ENCODE peak calls at places on chromosomes 5 and 9, in six cellular contexts. F is neural progenitor cell, I is PC-3, C is GM23338, Z is OCI-LY7, R is GM23248. T is an unnamed sample.

GRCh38 chr5:122870219-122870856 is 24.9 kb downstream of the SNX24 start:
- DNase-seq in F (no peak), I (no peak), C (no peak), Z (no peak), R (peak), T (no peak)

GRCh38 chr5:176542596-176543427 is 5.6 kb upstream of the RNF44 start:
- DNase-seq in F (peak), I (peak), C (peak), Z (peak), R (peak), T (peak)

GRCh38 chr9:102499468-102499867 is 495.7 kb upstream of the CYLC2 start:
- DNase-seq in F (no peak), I (no peak), C (no peak), Z (no peak), R (no peak), T (peak)

GRCh38 chr5:62593331-62593730 is 14.7 kb downstream of the LRRC70 start:
- DNase-seq in F (no peak), I (no peak), C (no peak), Z (no peak), R (peak), T (no peak)

GRCh38 chr5:107652839-107653607 is 17.7 kb downstream of the EFNA5 start:
- DNase-seq in F (peak), I (no peak), C (peak), Z (no peak), R (no peak), T (no peak)

GRCh38 chr5:30808996-30809395 is 384.5 kb upstream of the CDH6 start:
- DNase-seq in F (peak), I (peak), C (peak), Z (no peak), R (peak), T (no peak)

GRCh38 chr9:114434878-114435311 is 47.1 kb upstream of the AKNA start:
- DNase-seq in F (peak), I (peak), C (peak), Z (peak), R (peak), T (peak)

GRCh38 chr5:149935431-149935901 is 9.1 kb downstream of the PDE6A start:
- DNase-seq in F (no peak), I (no peak), C (no peak), Z (no peak), R (no peak), T (no peak)

GRCh38 chr9:63817622-63818518 is 1467.1 kb downstream of the FOXD4L5 start:
- DNase-seq in F (peak), I (no peak), C (peak), Z (peak), R (peak), T (peak)

GRCh38 chr5:170254056-170254455 is 21.3 kb downstream of the C5orf58 start:
- DNase-seq in F (no peak), I (peak), C (peak), Z (peak), R (no peak), T (peak)

GRCh38 chr9:135490980-135491444 is 9.5 kb upstream of the MRPS2 start:
- DNase-seq in F (no peak), I (no peak), C (no peak), Z (no peak), R (no peak), T (no peak)

DNA sequence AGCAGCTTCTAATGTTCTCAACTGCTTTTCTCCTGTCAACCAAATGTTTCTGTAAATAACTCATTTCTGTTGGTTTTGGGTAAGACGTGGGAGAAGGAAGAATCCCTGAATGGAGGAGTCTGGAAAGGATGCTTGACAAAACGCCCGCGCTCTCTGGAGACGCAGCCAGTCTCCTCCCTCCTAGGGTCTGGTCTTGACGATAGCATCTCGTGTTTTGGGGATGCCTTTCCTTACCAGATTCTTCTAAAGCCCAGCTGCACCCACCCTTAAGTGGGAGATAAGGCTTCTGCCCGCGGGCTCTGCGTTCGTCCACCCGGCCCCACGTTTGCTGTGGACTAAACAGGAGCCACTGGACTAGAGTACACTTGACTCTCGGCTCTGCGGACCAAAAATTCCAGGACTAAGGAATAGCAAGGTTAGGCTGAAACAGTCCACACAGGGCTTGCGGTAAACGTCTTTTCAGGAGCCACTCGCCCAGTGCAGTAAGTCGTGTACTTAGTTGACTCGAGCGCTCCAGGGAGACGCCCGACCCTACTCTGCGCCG is 491 bp upstream of the CTSL start:
- DNase-seq in F (peak), I (no peak), C (peak), Z (no peak), R (peak), T (no peak)
- TF ChIP-seq EZH2phosphoT487 in F (no peak), I (no peak), C (no peak), Z (no peak), R (no peak), T (no peak)

GRCh38 chr9:16671591-16672137 is 198.8 kb downstream of the BNC2 start:
- DNase-seq in F (no peak), I (peak), C (no peak), Z (no peak), R (peak), T (no peak)
- TF ChIP-seq EZH2phosphoT487 in F (no peak), I (no peak), C (no peak), Z (no peak), R (no peak), T (no peak)

GRCh38 chr5:86865396-86865795 is 247.7 kb downstream of the COX7C start:
- DNase-seq in F (no peak), I (peak), C (no peak), Z (no peak), R (no peak), T (no peak)
- TF ChIP-seq EZH2phosphoT487 in F (no peak), I (no peak), C (no peak), Z (no peak), R (no peak), T (no peak)

GRCh38 chr5:2187687-2188086 is 305.0 kb upstream of the IRX4 start:
- DNase-seq in F (no peak), I (no peak), C (no peak), Z (no peak), R (no peak), T (no peak)

GRCh38 chr5:2187156-2187555 is 304.4 kb upstream of the IRX4 start:
- DNase-seq in F (no peak), I (no peak), C (no peak), Z (no peak), R (no peak), T (no peak)

GRCh38 chr5:2185646-2186471 is 303.1 kb upstream of the IRX4 start:
- DNase-seq in F (no peak), I (no peak), C (no peak), Z (no peak), R (no peak), T (no peak)

GRCh38 chr5:2188137-2188536 is 305.4 kb upstream of the IRX4 start:
- DNase-seq in F (no peak), I (no peak), C (no peak), Z (no peak), R (no peak), T (no peak)

DNA sequence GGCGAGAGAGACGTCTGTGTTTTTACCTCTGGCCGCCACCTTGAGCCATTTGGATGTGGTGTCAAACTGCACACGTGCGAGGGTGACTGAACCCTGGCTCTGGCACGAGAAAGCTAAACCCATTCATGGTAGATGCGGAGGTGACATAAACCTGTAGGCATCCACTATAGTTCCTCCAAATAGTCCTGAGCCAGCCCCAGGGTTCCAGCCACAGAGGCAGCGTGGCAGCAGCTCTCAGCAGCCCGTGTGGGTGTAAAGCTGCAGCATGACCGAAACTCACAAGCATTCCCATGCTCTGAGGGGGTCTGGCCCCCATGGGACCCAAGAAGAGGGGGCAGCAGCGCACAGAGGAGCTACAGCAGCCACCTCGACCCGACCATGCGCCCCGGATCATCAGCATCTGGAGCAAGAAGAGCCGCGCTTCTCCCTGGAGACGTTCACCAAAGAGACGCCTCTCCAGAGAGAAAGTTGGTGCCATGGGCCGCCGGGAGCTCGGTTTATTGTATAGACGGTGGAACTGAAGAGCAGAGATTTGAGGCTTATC is 303.8 kb upstream of the IRX4 start:
- DNase-seq in F (no peak), I (no peak), C (no peak), Z (no peak), R (no peak), T (no peak)
- TF ChIP-seq EZH2phosphoT487 in F (no peak), I (no peak), C (no peak), Z (no peak), R (no peak), T (no peak)

GRCh38 chr5:72818866-72819534 is 2.5 kb downstream of the TNPO1 start:
- DNase-seq in F (peak), I (peak), C (peak), Z (peak), R (peak), T (peak)
- TF ChIP-seq EZH2phosphoT487 in F (no peak), I (no peak), C (no peak), Z (no peak), R (no peak), T (no peak)

GRCh38 chr9:127921592-127922120 is 4.8 kb upstream of the ST6GALNAC4 start:
- DNase-seq in F (peak), I (peak), C (peak), Z (peak), R (peak), T (peak)
- TF ChIP-seq EZH2phosphoT487 in F (no peak), I (no peak), C (no peak), Z (no peak), R (no peak), T (no peak)